ENCODE peak calls at places on chromosomes 1 and 21, in six cellular contexts. K, M, I, R, X and W are unnamed samples.

GRCh38 chr1:16067127-16067768 is 6.2 kb downstream of the FAM131C start:
- DNase-seq in K (no peak), M (no peak), I (no peak), R (no peak), X (no peak), W (no peak)

GRCh38 chr1:205811660-205812059 is 1.3 kb downstream of the SLC41A1 start:
- DNase-seq in K (no peak), M (no peak), I (no peak), R (no peak), X (no peak), W (no peak)

GRCh38 chr1:35637401-35637809 is 3.9 kb downstream of the PSMB2 start:
- DNase-seq in K (no peak), M (peak), I (peak), R (no peak), X (no peak), W (no peak)

GRCh38 chr1:84740050-84740714 is 49.9 kb upstream of the SSX2IP start:
- DNase-seq in K (no peak), M (no peak), I (no peak), R (no peak), X (no peak), W (no peak)

GRCh38 chr1:241870290-241870689 is 22.3 kb downstream of the EXO1 start:
- DNase-seq in K (no peak), M (no peak), I (no peak), R (no peak), X (no peak), W (no peak)

GRCh38 chr1:155277896-155278688 is 829 bp downstream of the HCN3 start:
- DNase-seq in K (peak), M (peak), I (peak), R (no peak), X (peak), W (peak)

GRCh38 chr1:153390938-153391710 is at the start of gene S100A8:
- DNase-seq in K (no peak), M (no peak), I (no peak), R (no peak), X (no peak), W (no peak)

GRCh38 chr21:43027846-43028731 is 47.5 kb downstream of the CBS start:
- DNase-seq in K (no peak), M (no peak), I (no peak), R (no peak), X (no peak), W (no peak)

GRCh38 chr21:25107708-25108107 is 499.6 kb downstream of the MRPL39 start:
- DNase-seq in K (no peak), M (peak), I (peak), R (no peak), X (no peak), W (no peak)

GRCh38 chr1:113041569-113042335 is 31.2 kb upstream of the LRIG2 start:
- DNase-seq in K (no peak), M (no peak), I (no peak), R (peak), X (no peak), W (peak)